ENCODE peak calls at places on chromosomes 4 and X, in eight cellular contexts. One of them, this sample, is unnamed.

GRCh38 chr4:106763044-106763443 is 273.1 kb downstream of the DKK2 start:
- DNase-seq in stomach: no peak
- DNase-seq in pancreas: no peak
- DNase-seq in brain microvascular endothelial cell: no peak
- DNase-seq in astrocyte of the spinal cord: peak
- DNase-seq in IMR-90: no peak
- DNase-seq in NB4: no peak
- DNase-seq in ovary: no peak
- DNase-seq in this sample: no peak

GRCh38 chr4:124070688-124071484 is 641.6 kb downstream of the ANKRD50 start:
- DNase-seq in pancreas: no peak
- DNase-seq in IMR-90: peak
- DNase-seq in astrocyte of the spinal cord: peak
- DNase-seq in stomach: no peak
- DNase-seq in NB4: no peak
- DNase-seq in brain microvascular endothelial cell: no peak
- DNase-seq in ovary: no peak
- DNase-seq in this sample: no peak

GRCh38 chr4:165506780-165507305 is 128.0 kb downstream of the CPE start:
- DNase-seq in IMR-90: no peak
- DNase-seq in brain microvascular endothelial cell: no peak
- DNase-seq in NB4: no peak
- DNase-seq in stomach: no peak
- DNase-seq in astrocyte of the spinal cord: no peak
- DNase-seq in pancreas: no peak
- DNase-seq in ovary: no peak
- DNase-seq in this sample: no peak

GRCh38 chrX:109997786-109998452 is 5.0 kb upstream of the TMEM164 start:
- DNase-seq in ovary: no peak
- DNase-seq in pancreas: no peak
- DNase-seq in NB4: no peak
- DNase-seq in IMR-90: no peak
- DNase-seq in brain microvascular endothelial cell: no peak
- DNase-seq in astrocyte of the spinal cord: no peak
- DNase-seq in stomach: no peak
- DNase-seq in this sample: no peak

GRCh38 chr4:99529218-99529617 is 18.4 kb downstream of the C4orf17 start:
- DNase-seq in stomach: no peak
- DNase-seq in astrocyte of the spinal cord: no peak
- DNase-seq in brain microvascular endothelial cell: no peak
- DNase-seq in NB4: no peak
- DNase-seq in IMR-90: no peak
- DNase-seq in ovary: no peak
- DNase-seq in pancreas: no peak
- DNase-seq in this sample: no peak

GRCh38 chrX:75276666-75277065 is 2.8 kb downstream of the UPRT start:
- DNase-seq in NB4: no peak
- DNase-seq in astrocyte of the spinal cord: no peak
- DNase-seq in pancreas: no peak
- DNase-seq in stomach: no peak
- DNase-seq in ovary: no peak
- DNase-seq in IMR-90: no peak
- DNase-seq in brain microvascular endothelial cell: no peak
- DNase-seq in this sample: no peak

GRCh38 chr4:174369968-174370367 is 86.3 kb downstream of the CEP44 start:
- DNase-seq in stomach: no peak
- DNase-seq in ovary: no peak
- DNase-seq in brain microvascular endothelial cell: no peak
- DNase-seq in NB4: no peak
- DNase-seq in pancreas: no peak
- DNase-seq in IMR-90: no peak
- DNase-seq in astrocyte of the spinal cord: no peak
- DNase-seq in this sample: no peak

GRCh38 chr4:67452100-67452887 is 93.0 kb downstream of the CENPC start:
- DNase-seq in IMR-90: peak
- DNase-seq in astrocyte of the spinal cord: no peak
- DNase-seq in NB4: no peak
- DNase-seq in brain microvascular endothelial cell: peak
- DNase-seq in stomach: no peak
- DNase-seq in pancreas: no peak
- DNase-seq in ovary: no peak
- DNase-seq in this sample: no peak

GRCh38 chrX:30533261-30533660 is 44.3 kb downstream of the TASL start:
- DNase-seq in stomach: no peak
- DNase-seq in NB4: no peak
- DNase-seq in ovary: no peak
- DNase-seq in astrocyte of the spinal cord: no peak
- DNase-seq in brain microvascular endothelial cell: no peak
- DNase-seq in pancreas: no peak
- DNase-seq in IMR-90: peak
- DNase-seq in this sample: no peak

GRCh38 chrX:69615779-69616519 is at the start of gene EDA:
- DNase-seq in astrocyte of the spinal cord: peak
- DNase-seq in ovary: peak
- DNase-seq in stomach: peak
- DNase-seq in IMR-90: peak
- DNase-seq in brain microvascular endothelial cell: peak
- DNase-seq in pancreas: peak
- DNase-seq in NB4: peak
- DNase-seq in this sample: peak

GRCh38 chrX:69614896-69615295 is 1.0 kb upstream of the EDA start:
- DNase-seq in astrocyte of the spinal cord: no peak
- DNase-seq in stomach: no peak
- DNase-seq in NB4: no peak
- DNase-seq in brain microvascular endothelial cell: no peak
- DNase-seq in IMR-90: no peak
- DNase-seq in pancreas: no peak
- DNase-seq in ovary: no peak
- DNase-seq in this sample: no peak

GRCh38 chrX:69613946-69614345 is 2.0 kb upstream of the EDA start:
- DNase-seq in astrocyte of the spinal cord: no peak
- DNase-seq in IMR-90: no peak
- DNase-seq in ovary: no peak
- DNase-seq in pancreas: no peak
- DNase-seq in NB4: no peak
- DNase-seq in stomach: no peak
- DNase-seq in brain microvascular endothelial cell: no peak
- DNase-seq in this sample: no peak

GRCh38 chrX:69616520-69617203 is 749 bp downstream of the EDA start:
- DNase-seq in IMR-90: no peak
- DNase-seq in astrocyte of the spinal cord: no peak
- DNase-seq in NB4: no peak
- DNase-seq in brain microvascular endothelial cell: no peak
- DNase-seq in stomach: peak
- DNase-seq in ovary: peak
- DNase-seq in pancreas: peak
- DNase-seq in this sample: peak

GRCh38 chrX:69615323-69615722 is 590 bp upstream of the EDA start:
- DNase-seq in pancreas: no peak
- DNase-seq in stomach: no peak
- DNase-seq in brain microvascular endothelial cell: no peak
- DNase-seq in IMR-90: no peak
- DNase-seq in astrocyte of the spinal cord: no peak
- DNase-seq in NB4: no peak
- DNase-seq in ovary: peak
- DNase-seq in this sample: no peak
- H3K4me3 ChIP-seq in pancreas: peak
- H3K4me3 ChIP-seq in stomach: peak
- H3K4me3 ChIP-seq in brain microvascular endothelial cell: peak
- H3K4me3 ChIP-seq in IMR-90: no peak
- H3K4me3 ChIP-seq in astrocyte of the spinal cord: no peak
- H3K4me3 ChIP-seq in NB4: no peak
- H3K4me3 ChIP-seq in ovary: no peak
- H3K4me3 ChIP-seq in this sample: no peak

DNA sequence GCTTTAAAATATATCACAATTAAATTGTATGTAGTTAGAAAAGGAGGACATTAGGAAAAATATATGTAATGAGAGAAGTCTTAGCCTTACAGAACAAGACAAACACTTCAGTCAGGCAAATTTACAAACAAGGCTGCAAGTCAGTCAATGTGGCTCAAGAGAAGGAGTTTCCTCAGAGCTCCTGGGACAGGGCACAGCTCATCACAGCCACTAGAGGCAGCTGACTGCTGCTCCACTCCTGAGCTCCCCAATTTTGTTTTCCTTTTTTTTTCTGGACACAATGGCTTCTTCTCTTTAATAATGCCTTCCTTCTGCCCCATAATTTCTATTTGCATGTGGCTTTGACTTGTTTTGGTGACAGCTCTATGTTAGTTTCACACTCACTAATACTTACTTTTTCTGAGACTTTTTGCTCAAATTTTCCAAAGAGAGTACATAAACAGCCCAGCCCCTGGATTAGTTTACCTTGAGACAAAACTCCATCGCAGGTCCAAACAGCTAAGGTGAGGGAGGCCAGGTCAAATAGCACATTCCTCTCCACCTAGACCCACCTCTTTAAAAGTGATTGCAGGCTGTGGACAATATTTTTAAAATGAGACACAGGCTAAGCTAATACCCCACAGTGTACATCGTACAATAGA is 850.4 kb upstream of the FRG1 start:
- DNase-seq in brain microvascular endothelial cell: peak
- DNase-seq in stomach: no peak
- DNase-seq in astrocyte of the spinal cord: no peak
- DNase-seq in NB4: peak
- DNase-seq in IMR-90: peak
- DNase-seq in ovary: no peak
- DNase-seq in pancreas: no peak
- DNase-seq in this sample: no peak
- TF ChIP-seq CTCF in brain microvascular endothelial cell: peak
- TF ChIP-seq CTCF in stomach: no peak
- TF ChIP-seq CTCF in astrocyte of the spinal cord: peak
- TF ChIP-seq CTCF in NB4: peak
- TF ChIP-seq CTCF in IMR-90: peak
- TF ChIP-seq CTCF in ovary: no peak
- TF ChIP-seq CTCF in pancreas: no peak
- TF ChIP-seq CTCF in this sample: no peak

GRCh38 chrX:68832516-68833447 is 4.0 kb downstream of the EFNB1 start:
- DNase-seq in IMR-90: no peak
- DNase-seq in stomach: no peak
- DNase-seq in astrocyte of the spinal cord: no peak
- DNase-seq in pancreas: no peak
- DNase-seq in brain microvascular endothelial cell: no peak
- DNase-seq in ovary: no peak
- DNase-seq in NB4: no peak
- DNase-seq in this sample: peak
- H3K4me3 ChIP-seq in IMR-90: peak
- H3K4me3 ChIP-seq in stomach: peak
- H3K4me3 ChIP-seq in astrocyte of the spinal cord: peak
- H3K4me3 ChIP-seq in pancreas: no peak
- H3K4me3 ChIP-seq in brain microvascular endothelial cell: peak
- H3K4me3 ChIP-seq in ovary: peak
- H3K4me3 ChIP-seq in NB4: no peak
- H3K4me3 ChIP-seq in this sample: no peak

DNA sequence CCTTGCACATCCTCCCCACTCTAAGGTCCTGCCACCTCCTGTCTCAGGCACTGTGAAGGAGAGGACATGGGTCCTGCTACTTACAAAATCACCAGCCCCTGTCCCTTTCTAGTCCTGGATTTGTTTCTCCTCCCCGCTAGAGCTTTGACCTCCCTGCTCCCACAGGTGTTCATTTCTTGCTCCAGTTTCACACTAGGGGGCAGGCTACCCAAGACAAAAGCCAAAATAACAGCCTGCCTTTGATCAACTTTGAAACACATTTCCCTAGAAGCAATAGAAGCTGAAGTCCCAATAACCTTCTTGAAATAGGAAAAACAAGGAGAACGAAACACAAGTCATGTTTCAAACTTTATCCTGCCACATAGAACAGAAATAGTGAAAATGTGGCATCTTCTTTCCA is 164.4 kb downstream of the QDPR start:
- DNase-seq in pancreas: no peak
- DNase-seq in brain microvascular endothelial cell: peak
- DNase-seq in stomach: no peak
- DNase-seq in astrocyte of the spinal cord: peak
- DNase-seq in ovary: no peak
- DNase-seq in IMR-90: peak
- DNase-seq in NB4: peak
- DNase-seq in this sample: no peak
- TF ChIP-seq CTCF in pancreas: peak
- TF ChIP-seq CTCF in brain microvascular endothelial cell: peak
- TF ChIP-seq CTCF in stomach: no peak
- TF ChIP-seq CTCF in astrocyte of the spinal cord: peak
- TF ChIP-seq CTCF in ovary: no peak
- TF ChIP-seq CTCF in IMR-90: peak
- TF ChIP-seq CTCF in NB4: peak
- TF ChIP-seq CTCF in this sample: no peak

GRCh38 chr4:15676039-15676438 is 5.6 kb upstream of the FAM200B start:
- DNase-seq in ovary: no peak
- DNase-seq in IMR-90: no peak
- DNase-seq in NB4: no peak
- DNase-seq in brain microvascular endothelial cell: no peak
- DNase-seq in astrocyte of the spinal cord: no peak
- DNase-seq in pancreas: no peak
- DNase-seq in stomach: no peak
- DNase-seq in this sample: no peak

GRCh38 chr4:15676899-15677298 is 4.7 kb upstream of the FAM200B start:
- DNase-seq in ovary: no peak
- DNase-seq in NB4: no peak
- DNase-seq in stomach: no peak
- DNase-seq in pancreas: no peak
- DNase-seq in IMR-90: no peak
- DNase-seq in brain microvascular endothelial cell: no peak
- DNase-seq in astrocyte of the spinal cord: no peak
- DNase-seq in this sample: no peak

GRCh38 chr4:15673337-15673736 is 8.3 kb upstream of the FAM200B start:
- DNase-seq in stomach: no peak
- DNase-seq in brain microvascular endothelial cell: no peak
- DNase-seq in pancreas: no peak
- DNase-seq in astrocyte of the spinal cord: no peak
- DNase-seq in ovary: no peak
- DNase-seq in IMR-90: no peak
- DNase-seq in NB4: no peak
- DNase-seq in this sample: no peak

GRCh38 chr4:15674926-15675325 is 6.7 kb upstream of the FAM200B start:
- DNase-seq in IMR-90: no peak
- DNase-seq in NB4: no peak
- DNase-seq in astrocyte of the spinal cord: no peak
- DNase-seq in brain microvascular endothelial cell: no peak
- DNase-seq in pancreas: no peak
- DNase-seq in stomach: no peak
- DNase-seq in ovary: no peak
- DNase-seq in this sample: no peak

GRCh38 chr4:15675363-15675762 is 6.3 kb upstream of the FAM200B start:
- DNase-seq in pancreas: no peak
- DNase-seq in astrocyte of the spinal cord: no peak
- DNase-seq in NB4: no peak
- DNase-seq in IMR-90: no peak
- DNase-seq in stomach: no peak
- DNase-seq in ovary: no peak
- DNase-seq in brain microvascular endothelial cell: no peak
- DNase-seq in this sample: no peak
- H3K4me3 ChIP-seq in pancreas: no peak
- H3K4me3 ChIP-seq in astrocyte of the spinal cord: no peak
- H3K4me3 ChIP-seq in NB4: no peak
- H3K4me3 ChIP-seq in IMR-90: no peak
- H3K4me3 ChIP-seq in stomach: no peak
- H3K4me3 ChIP-seq in ovary: no peak
- H3K4me3 ChIP-seq in brain microvascular endothelial cell: no peak
- H3K4me3 ChIP-seq in this sample: no peak

GRCh38 chr4:37132351-37132989 is 112.1 kb upstream of the NWD2 start:
- DNase-seq in IMR-90: no peak
- DNase-seq in stomach: no peak
- DNase-seq in brain microvascular endothelial cell: no peak
- DNase-seq in ovary: no peak
- DNase-seq in astrocyte of the spinal cord: no peak
- DNase-seq in pancreas: no peak
- DNase-seq in NB4: no peak
- DNase-seq in this sample: no peak
- TF ChIP-seq CTCF in IMR-90: no peak
- TF ChIP-seq CTCF in stomach: no peak
- TF ChIP-seq CTCF in brain microvascular endothelial cell: no peak
- TF ChIP-seq CTCF in ovary: no peak
- TF ChIP-seq CTCF in astrocyte of the spinal cord: no peak
- TF ChIP-seq CTCF in pancreas: no peak
- TF ChIP-seq CTCF in NB4: peak
- TF ChIP-seq CTCF in this sample: no peak

GRCh38 chr4:115670930-115671329 is 557.5 kb upstream of the NDST4 start:
- DNase-seq in stomach: no peak
- DNase-seq in ovary: no peak
- DNase-seq in pancreas: no peak
- DNase-seq in brain microvascular endothelial cell: no peak
- DNase-seq in NB4: no peak
- DNase-seq in astrocyte of the spinal cord: no peak
- DNase-seq in IMR-90: no peak
- DNase-seq in this sample: no peak
- H3K4me3 ChIP-seq in stomach: no peak
- H3K4me3 ChIP-seq in ovary: no peak
- H3K4me3 ChIP-seq in pancreas: no peak
- H3K4me3 ChIP-seq in brain microvascular endothelial cell: no peak
- H3K4me3 ChIP-seq in NB4: no peak
- H3K4me3 ChIP-seq in astrocyte of the spinal cord: no peak
- H3K4me3 ChIP-seq in IMR-90: no peak
- H3K4me3 ChIP-seq in this sample: no peak